ENCODE peak calls at places on chromosomes 11 and 22, in eight cellular contexts. One of them, this sample, is unnamed.

GRCh38 chr11:15901046-15901445 is 455.3 kb downstream of the SOX6 start:
- DNase-seq in breast epithelium: no peak
- DNase-seq in HFFc6: no peak
- DNase-seq in HS-5: no peak
- DNase-seq in LHCN-M2: no peak
- DNase-seq in aorta: no peak
- DNase-seq in GDM1: no peak
- DNase-seq in hypothalamus: no peak
- DNase-seq in this sample: no peak

GRCh38 chr11:86743223-86744118 is 56.9 kb upstream of the PRSS23 start:
- DNase-seq in breast epithelium: peak
- DNase-seq in HFFc6: peak
- DNase-seq in HS-5: peak
- DNase-seq in LHCN-M2: peak
- DNase-seq in aorta: peak
- DNase-seq in GDM1: no peak
- DNase-seq in hypothalamus: no peak
- DNase-seq in this sample: no peak

GRCh38 chr11:66045177-66045639 is 3.8 kb downstream of the GAL3ST3 start:
- DNase-seq in breast epithelium: peak
- DNase-seq in HFFc6: peak
- DNase-seq in HS-5: no peak
- DNase-seq in LHCN-M2: peak
- DNase-seq in aorta: peak
- DNase-seq in GDM1: peak
- DNase-seq in hypothalamus: peak
- DNase-seq in this sample: peak

GRCh38 chr11:69086152-69086551 is 37.4 kb downstream of the TPCN2 start:
- DNase-seq in breast epithelium: no peak
- DNase-seq in HFFc6: no peak
- DNase-seq in HS-5: no peak
- DNase-seq in LHCN-M2: no peak
- DNase-seq in aorta: no peak
- DNase-seq in GDM1: no peak
- DNase-seq in hypothalamus: no peak
- DNase-seq in this sample: no peak

GRCh38 chr11:44788536-44789227 is 61.9 kb downstream of the TSPAN18 start:
- DNase-seq in breast epithelium: no peak
- DNase-seq in HFFc6: no peak
- DNase-seq in HS-5: no peak
- DNase-seq in LHCN-M2: no peak
- DNase-seq in aorta: no peak
- DNase-seq in GDM1: no peak
- DNase-seq in hypothalamus: no peak
- DNase-seq in this sample: no peak

GRCh38 chr11:64419818-64420485 is 61.0 kb downstream of the RPS6KA4 start:
- DNase-seq in breast epithelium: no peak
- DNase-seq in HFFc6: peak
- DNase-seq in HS-5: no peak
- DNase-seq in LHCN-M2: peak
- DNase-seq in aorta: peak
- DNase-seq in GDM1: no peak
- DNase-seq in hypothalamus: no peak
- DNase-seq in this sample: no peak

GRCh38 chr11:3094223-3094824 is 37.1 kb upstream of the CARS1 start:
- DNase-seq in breast epithelium: no peak
- DNase-seq in HFFc6: no peak
- DNase-seq in HS-5: no peak
- DNase-seq in LHCN-M2: no peak
- DNase-seq in aorta: no peak
- DNase-seq in GDM1: no peak
- DNase-seq in hypothalamus: no peak
- DNase-seq in this sample: no peak

GRCh38 chr11:71182791-71183556 is 69.4 kb downstream of the SHANK2 start:
- DNase-seq in breast epithelium: no peak
- DNase-seq in HFFc6: no peak
- DNase-seq in HS-5: no peak
- DNase-seq in LHCN-M2: no peak
- DNase-seq in aorta: no peak
- DNase-seq in GDM1: no peak
- DNase-seq in hypothalamus: no peak
- DNase-seq in this sample: no peak

GRCh38 chr22:28441720-28442263 is 237.8 kb downstream of the TTC28 start:
- DNase-seq in breast epithelium: no peak
- DNase-seq in HFFc6: no peak
- DNase-seq in HS-5: no peak
- DNase-seq in LHCN-M2: peak
- DNase-seq in aorta: no peak
- DNase-seq in GDM1: no peak
- DNase-seq in hypothalamus: peak
- DNase-seq in this sample: no peak

GRCh38 chr11:112310414-112310813 is 49.8 kb upstream of the PLET1 start:
- DNase-seq in breast epithelium: no peak
- DNase-seq in HFFc6: no peak
- DNase-seq in HS-5: peak
- DNase-seq in LHCN-M2: no peak
- DNase-seq in aorta: no peak
- DNase-seq in GDM1: no peak
- DNase-seq in hypothalamus: no peak
- DNase-seq in this sample: no peak

GRCh38 chr11:2348986-2349385 is 28.1 kb upstream of the CD81 start:
- DNase-seq in breast epithelium: no peak
- DNase-seq in HFFc6: peak
- DNase-seq in HS-5: no peak
- DNase-seq in LHCN-M2: peak
- DNase-seq in aorta: no peak
- DNase-seq in GDM1: no peak
- DNase-seq in hypothalamus: no peak
- DNase-seq in this sample: no peak

GRCh38 chr22:30636226-30637077 is 871 bp downstream of the SLC35E4 start:
- DNase-seq in breast epithelium: peak
- DNase-seq in HFFc6: no peak
- DNase-seq in HS-5: no peak
- DNase-seq in LHCN-M2: peak
- DNase-seq in aorta: peak
- DNase-seq in GDM1: no peak
- DNase-seq in hypothalamus: peak
- DNase-seq in this sample: no peak

GRCh38 chr11:72864692-72865655 is 50.8 kb downstream of the ATG16L2 start:
- DNase-seq in breast epithelium: no peak
- DNase-seq in HFFc6: peak
- DNase-seq in HS-5: peak
- DNase-seq in LHCN-M2: peak
- DNase-seq in aorta: no peak
- DNase-seq in GDM1: no peak
- DNase-seq in hypothalamus: no peak
- DNase-seq in this sample: no peak

GRCh38 chr11:115390441-115390840 is 113.8 kb downstream of the CADM1 start:
- DNase-seq in breast epithelium: no peak
- DNase-seq in HFFc6: no peak
- DNase-seq in HS-5: no peak
- DNase-seq in LHCN-M2: no peak
- DNase-seq in aorta: no peak
- DNase-seq in GDM1: no peak
- DNase-seq in hypothalamus: no peak
- DNase-seq in this sample: no peak

GRCh38 chr22:24768537-24769374 is 5.8 kb downstream of the PIWIL3 start:
- DNase-seq in breast epithelium: peak
- DNase-seq in HFFc6: peak
- DNase-seq in HS-5: peak
- DNase-seq in LHCN-M2: peak
- DNase-seq in aorta: peak
- DNase-seq in GDM1: no peak
- DNase-seq in hypothalamus: peak
- DNase-seq in this sample: peak

GRCh38 chr11:117197516-117198456 is 1.4 kb upstream of the TAGLN start:
- DNase-seq in breast epithelium: peak
- DNase-seq in HFFc6: no peak
- DNase-seq in HS-5: no peak
- DNase-seq in LHCN-M2: no peak
- DNase-seq in aorta: peak
- DNase-seq in GDM1: no peak
- DNase-seq in hypothalamus: no peak
- DNase-seq in this sample: no peak

GRCh38 chr11:41534861-41535260 is 75.4 kb upstream of the LRRC4C start:
- DNase-seq in breast epithelium: no peak
- DNase-seq in HFFc6: no peak
- DNase-seq in HS-5: no peak
- DNase-seq in LHCN-M2: no peak
- DNase-seq in aorta: no peak
- DNase-seq in GDM1: no peak
- DNase-seq in hypothalamus: no peak
- DNase-seq in this sample: no peak

GRCh38 chr22:27173530-27173929 is 516.1 kb downstream of the MIAT start:
- DNase-seq in breast epithelium: no peak
- DNase-seq in HFFc6: no peak
- DNase-seq in HS-5: no peak
- DNase-seq in LHCN-M2: no peak
- DNase-seq in aorta: no peak
- DNase-seq in GDM1: no peak
- DNase-seq in hypothalamus: no peak
- DNase-seq in this sample: no peak

GRCh38 chr11:133576351-133576750 is 44.0 kb upstream of the OPCML start:
- DNase-seq in breast epithelium: no peak
- DNase-seq in HFFc6: no peak
- DNase-seq in HS-5: no peak
- DNase-seq in LHCN-M2: no peak
- DNase-seq in aorta: no peak
- DNase-seq in GDM1: no peak
- DNase-seq in hypothalamus: no peak
- DNase-seq in this sample: no peak

GRCh38 chr11:35112846-35113105 is 26.2 kb upstream of the CD44 start:
- DNase-seq in breast epithelium: no peak
- DNase-seq in HFFc6: no peak
- DNase-seq in HS-5: no peak
- DNase-seq in LHCN-M2: no peak
- DNase-seq in aorta: no peak
- DNase-seq in GDM1: no peak
- DNase-seq in hypothalamus: no peak
- DNase-seq in this sample: no peak

GRCh38 chr11:32213223-32213622 is 122.3 kb downstream of the RCN1 start:
- DNase-seq in breast epithelium: no peak
- DNase-seq in HFFc6: peak
- DNase-seq in HS-5: peak
- DNase-seq in LHCN-M2: peak
- DNase-seq in aorta: no peak
- DNase-seq in GDM1: no peak
- DNase-seq in hypothalamus: no peak
- DNase-seq in this sample: no peak

GRCh38 chr11:92204731-92205130 is 19.9 kb upstream of the FAT3 start:
- DNase-seq in breast epithelium: no peak
- DNase-seq in HFFc6: no peak
- DNase-seq in HS-5: no peak
- DNase-seq in LHCN-M2: no peak
- DNase-seq in aorta: no peak
- DNase-seq in GDM1: no peak
- DNase-seq in hypothalamus: no peak
- DNase-seq in this sample: no peak

GRCh38 chr11:102458531-102458930 is 6.0 kb upstream of the TMEM123 start:
- DNase-seq in breast epithelium: no peak
- DNase-seq in HFFc6: no peak
- DNase-seq in HS-5: no peak
- DNase-seq in LHCN-M2: no peak
- DNase-seq in aorta: no peak
- DNase-seq in GDM1: no peak
- DNase-seq in hypothalamus: no peak
- DNase-seq in this sample: no peak

GRCh38 chr22:35477911-35478582 is 62.6 kb upstream of the RASD2 start:
- DNase-seq in breast epithelium: no peak
- DNase-seq in HFFc6: peak
- DNase-seq in HS-5: no peak
- DNase-seq in LHCN-M2: peak
- DNase-seq in aorta: no peak
- DNase-seq in GDM1: no peak
- DNase-seq in hypothalamus: no peak
- DNase-seq in this sample: no peak

GRCh38 chr22:32233091-32233490 is 22.1 kb downstream of the SLC5A4 start:
- DNase-seq in breast epithelium: no peak
- DNase-seq in HFFc6: no peak
- DNase-seq in HS-5: no peak
- DNase-seq in LHCN-M2: no peak
- DNase-seq in aorta: no peak
- DNase-seq in GDM1: no peak
- DNase-seq in hypothalamus: no peak
- DNase-seq in this sample: no peak

GRCh38 chr11:45247433-45247832 is 38.7 kb downstream of the SYT13 start:
- DNase-seq in breast epithelium: no peak
- DNase-seq in HFFc6: no peak
- DNase-seq in HS-5: no peak
- DNase-seq in LHCN-M2: no peak
- DNase-seq in aorta: no peak
- DNase-seq in GDM1: no peak
- DNase-seq in hypothalamus: no peak
- DNase-seq in this sample: no peak

GRCh38 chr22:46357711-46358505 is 22.4 kb downstream of the TRMU start:
- DNase-seq in breast epithelium: no peak
- DNase-seq in HFFc6: no peak
- DNase-seq in HS-5: no peak
- DNase-seq in LHCN-M2: no peak
- DNase-seq in aorta: peak
- DNase-seq in GDM1: no peak
- DNase-seq in hypothalamus: no peak
- DNase-seq in this sample: no peak

GRCh38 chr11:34682822-34683221 is 61.9 kb downstream of the EHF start:
- DNase-seq in breast epithelium: no peak
- DNase-seq in HFFc6: no peak
- DNase-seq in HS-5: no peak
- DNase-seq in LHCN-M2: peak
- DNase-seq in aorta: no peak
- DNase-seq in GDM1: no peak
- DNase-seq in hypothalamus: no peak
- DNase-seq in this sample: no peak

GRCh38 chr11:7635137-7635536 is 38.2 kb downstream of the CYB5R2 start:
- DNase-seq in breast epithelium: no peak
- DNase-seq in HFFc6: no peak
- DNase-seq in HS-5: no peak
- DNase-seq in LHCN-M2: peak
- DNase-seq in aorta: no peak
- DNase-seq in GDM1: no peak
- DNase-seq in hypothalamus: peak
- DNase-seq in this sample: no peak

GRCh38 chr11:93160156-93160555 is 37.6 kb downstream of the SLC36A4 start:
- DNase-seq in breast epithelium: no peak
- DNase-seq in HFFc6: no peak
- DNase-seq in HS-5: no peak
- DNase-seq in LHCN-M2: no peak
- DNase-seq in aorta: no peak
- DNase-seq in GDM1: no peak
- DNase-seq in hypothalamus: no peak
- DNase-seq in this sample: no peak

GRCh38 chr22:44025171-44026065 is 1.3 kb downstream of the PARVB start:
- DNase-seq in breast epithelium: peak
- DNase-seq in HFFc6: no peak
- DNase-seq in HS-5: no peak
- DNase-seq in LHCN-M2: no peak
- DNase-seq in aorta: peak
- DNase-seq in GDM1: no peak
- DNase-seq in hypothalamus: no peak
- DNase-seq in this sample: peak

GRCh38 chr22:46068908-46069481 is 81.3 kb upstream of the PPARA start:
- DNase-seq in breast epithelium: peak
- DNase-seq in HFFc6: peak
- DNase-seq in HS-5: no peak
- DNase-seq in LHCN-M2: peak
- DNase-seq in aorta: peak
- DNase-seq in GDM1: peak
- DNase-seq in hypothalamus: no peak
- DNase-seq in this sample: no peak

GRCh38 chr11:111368285-111368560 is 10.9 kb downstream of the POU2AF1 start:
- DNase-seq in breast epithelium: no peak
- DNase-seq in HFFc6: no peak
- DNase-seq in HS-5: no peak
- DNase-seq in LHCN-M2: no peak
- DNase-seq in aorta: no peak
- DNase-seq in GDM1: no peak
- DNase-seq in hypothalamus: no peak
- DNase-seq in this sample: no peak